ENCODE peak calls at places on chromosomes 3 and 15, in seven cellular contexts. Z is HCT116, O is choroid plexus epithelial cell, P is Daoy, A is kidney tubule cell, M is T follicular helper cell, B is amniotic stem cell. Q is an unnamed sample.

GRCh38 chr3:49412632-49413337 is 562 bp downstream of the TCTA start:
- DNase-seq in A (no peak), Z (no peak), P (no peak), B (no peak), O (no peak), M (no peak), Q (no peak)

GRCh38 chr3:29475854-29476253 is 195.0 kb downstream of the RBMS3 start:
- DNase-seq in O (no peak), M (no peak), P (no peak), Z (no peak), A (peak), B (no peak), Q (no peak)

GRCh38 chr3:141320399-141321108 is 47.8 kb upstream of the ZBTB38 start:
- DNase-seq in A (no peak), B (no peak), O (no peak), Z (no peak), P (no peak), M (no peak), Q (no peak)

GRCh38 chr15:92848852-92849598 is 51.1 kb upstream of the CHD2 start:
- DNase-seq in O (peak), P (no peak), Z (no peak), M (peak), A (no peak), B (no peak), Q (no peak)

GRCh38 chr3:81838455-81838854 is 77.0 kb upstream of the GBE1 start:
- DNase-seq in P (no peak), A (no peak), O (no peak), M (no peak), Z (no peak), B (no peak), Q (no peak)

GRCh38 chr3:177777699-177778098 is 580.4 kb upstream of the TBL1XR1 start:
- DNase-seq in M (peak), P (peak), Z (peak), A (peak), B (no peak), O (peak), Q (no peak)

GRCh38 chr3:66904816-66905543 is 93.1 kb upstream of the KBTBD8 start:
- DNase-seq in O (peak), A (no peak), P (no peak), B (no peak), Z (no peak), M (no peak), Q (no peak)

GRCh38 chr15:71785996-71786395 is 24.4 kb upstream of the NR2E3 start:
- DNase-seq in M (no peak), O (no peak), Z (no peak), P (no peak), A (no peak), B (no peak), Q (no peak)

GRCh38 chr15:88648357-88649214 is 9.8 kb downstream of the ISG20 start:
- DNase-seq in P (no peak), M (no peak), O (no peak), B (no peak), A (peak), Z (no peak), Q (no peak)

GRCh38 chr3:58191361-58191991 is 19.3 kb downstream of the DNASE1L3 start:
- DNase-seq in Z (no peak), P (no peak), M (no peak), A (no peak), B (no peak), O (no peak), Q (no peak)

Q was measured in HS-27A.